ENCODE peak calls at places on chromosomes 1 and 21, in eight cellular contexts. J, E, Y, O, X, A, U and W are unnamed samples.

GRCh38 chr1:115112496-115113375 is 23.4 kb upstream of the TSPAN2 start:
- DNase-seq in J (peak), E (peak), Y (peak), O (peak), X (peak), A (peak), U (peak), W (no peak)

GRCh38 chr21:43805275-43805800 is 16.0 kb downstream of the RRP1 start:
- DNase-seq in J (peak), E (no peak), Y (no peak), O (no peak), X (no peak), A (no peak), U (no peak), W (no peak)

GRCh38 chr1:37147397-37147831 is 113.1 kb upstream of the GRIK3 start:
- DNase-seq in J (no peak), E (no peak), Y (no peak), O (no peak), X (no peak), A (no peak), U (no peak), W (peak)

GRCh38 chr1:85133565-85134159 is 67.2 kb downstream of the SYDE2 start:
- DNase-seq in J (no peak), E (no peak), Y (no peak), O (no peak), X (no peak), A (no peak), U (no peak), W (no peak)

GRCh38 chr1:162187676-162188075 is 118.2 kb downstream of the NOS1AP start:
- DNase-seq in J (no peak), E (no peak), Y (no peak), O (no peak), X (no peak), A (peak), U (no peak), W (no peak)

GRCh38 chr1:93919780-93920179 is 10.6 kb upstream of the GCLM start:
- DNase-seq in J (no peak), E (no peak), Y (no peak), O (no peak), X (no peak), A (no peak), U (no peak), W (no peak)

GRCh38 chr1:43083375-43083774 is 88.7 kb downstream of the EBNA1BP2 start:
- DNase-seq in J (no peak), E (no peak), Y (no peak), O (no peak), X (no peak), A (no peak), U (no peak), W (no peak)

GRCh38 chr21:28068455-28069358 is 924.0 kb downstream of the LTN1 start:
- DNase-seq in J (no peak), E (no peak), Y (no peak), O (no peak), X (no peak), A (no peak), U (no peak), W (peak)

GRCh38 chr21:34967509-34968289 is 81.4 kb downstream of the RUNX1 start:
- DNase-seq in J (no peak), E (no peak), Y (no peak), O (no peak), X (no peak), A (no peak), U (no peak), W (no peak)

GRCh38 chr1:93822710-93823425 is 56.1 kb downstream of the DNTTIP2 start:
- DNase-seq in J (no peak), E (no peak), Y (no peak), O (no peak), X (no peak), A (no peak), U (no peak), W (no peak)

GRCh38 chr1:110918016-110918415 is 45.1 kb downstream of the CD53 start:
- DNase-seq in J (no peak), E (no peak), Y (no peak), O (no peak), X (no peak), A (no peak), U (no peak), W (no peak)

GRCh38 chr1:93591291-93591832 is 90.3 kb downstream of the BCAR3 start:
- DNase-seq in J (no peak), E (peak), Y (no peak), O (no peak), X (no peak), A (no peak), U (no peak), W (no peak)